ENCODE peak calls at places on chromosomes 7 and 10, in four cellular contexts. One of them, this sample, is unnamed.

GRCh38 chr7:13044309-13044708 is 356.9 kb downstream of the ARL4A start:
- DNase-seq in activated naive CD8-positive, alpha-beta T cell treated with anti-CD3 and anti-CD28 coated beads, Interleukin-2, amount 50 U/mL, for 24 hours: no peak
- DNase-seq in Calu3: no peak
- DNase-seq in mesothelial cell of epicardium: no peak
- DNase-seq in this sample: no peak

GRCh38 chr7:35380739-35381224 is 126.9 kb upstream of the TBX20 start:
- DNase-seq in activated naive CD8-positive, alpha-beta T cell treated with anti-CD3 and anti-CD28 coated beads, Interleukin-2, amount 50 U/mL, for 24 hours: no peak
- DNase-seq in Calu3: no peak
- DNase-seq in mesothelial cell of epicardium: no peak
- DNase-seq in this sample: no peak

GRCh38 chr7:78062214-78062613 is 263.6 kb downstream of the PHTF2 start:
- DNase-seq in activated naive CD8-positive, alpha-beta T cell treated with anti-CD3 and anti-CD28 coated beads, Interleukin-2, amount 50 U/mL, for 24 hours: no peak
- DNase-seq in Calu3: no peak
- DNase-seq in mesothelial cell of epicardium: no peak
- DNase-seq in this sample: no peak

GRCh38 chr10:112383325-112383724 is 9.4 kb downstream of the ACSL5 start:
- DNase-seq in activated naive CD8-positive, alpha-beta T cell treated with anti-CD3 and anti-CD28 coated beads, Interleukin-2, amount 50 U/mL, for 24 hours: peak; percentile 35
- DNase-seq in Calu3: peak; percentile 49
- DNase-seq in mesothelial cell of epicardium: no peak
- DNase-seq in this sample: peak; percentile 86

GRCh38 chr7:13107291-13107690 is 419.9 kb downstream of the ARL4A start:
- DNase-seq in activated naive CD8-positive, alpha-beta T cell treated with anti-CD3 and anti-CD28 coated beads, Interleukin-2, amount 50 U/mL, for 24 hours: no peak
- DNase-seq in Calu3: no peak
- DNase-seq in mesothelial cell of epicardium: no peak
- DNase-seq in this sample: no peak

GRCh38 chr7:129439963-129440625 is 5.9 kb downstream of the STRIP2 start:
- DNase-seq in activated naive CD8-positive, alpha-beta T cell treated with anti-CD3 and anti-CD28 coated beads, Interleukin-2, amount 50 U/mL, for 24 hours: no peak
- DNase-seq in Calu3: no peak
- DNase-seq in mesothelial cell of epicardium: no peak
- DNase-seq in this sample: no peak

GRCh38 chr7:56097700-56098099 is 4.9 kb upstream of the PHKG1 start:
- DNase-seq in activated naive CD8-positive, alpha-beta T cell treated with anti-CD3 and anti-CD28 coated beads, Interleukin-2, amount 50 U/mL, for 24 hours: no peak
- DNase-seq in Calu3: no peak
- DNase-seq in mesothelial cell of epicardium: no peak
- DNase-seq in this sample: no peak

GRCh38 chr10:127196227-127196954 is at the start of gene INSYN2A:
- DNase-seq in activated naive CD8-positive, alpha-beta T cell treated with anti-CD3 and anti-CD28 coated beads, Interleukin-2, amount 50 U/mL, for 24 hours: no peak
- DNase-seq in Calu3: peak; percentile 23
- DNase-seq in mesothelial cell of epicardium: peak; percentile 54
- DNase-seq in this sample: peak; percentile 54

GRCh38 chr7:158066085-158066484 is 521.5 kb downstream of the PTPRN2 start:
- DNase-seq in activated naive CD8-positive, alpha-beta T cell treated with anti-CD3 and anti-CD28 coated beads, Interleukin-2, amount 50 U/mL, for 24 hours: no peak
- DNase-seq in Calu3: no peak
- DNase-seq in mesothelial cell of epicardium: no peak
- DNase-seq in this sample: no peak

GRCh38 chr7:98745722-98746318 is 124.0 kb downstream of the TMEM130 start:
- DNase-seq in activated naive CD8-positive, alpha-beta T cell treated with anti-CD3 and anti-CD28 coated beads, Interleukin-2, amount 50 U/mL, for 24 hours: peak; percentile 82
- DNase-seq in Calu3: peak; percentile 84
- DNase-seq in mesothelial cell of epicardium: peak; percentile 84
- DNase-seq in this sample: peak; percentile 84

GRCh38 chr7:151247611-151248176 is 800 bp downstream of the SMARCD3 start:
- DNase-seq in activated naive CD8-positive, alpha-beta T cell treated with anti-CD3 and anti-CD28 coated beads, Interleukin-2, amount 50 U/mL, for 24 hours: no peak
- DNase-seq in Calu3: no peak
- DNase-seq in mesothelial cell of epicardium: no peak
- DNase-seq in this sample: no peak

GRCh38 chr7:133126422-133126821 is 44.5 kb upstream of the CHCHD3 start:
- DNase-seq in activated naive CD8-positive, alpha-beta T cell treated with anti-CD3 and anti-CD28 coated beads, Interleukin-2, amount 50 U/mL, for 24 hours: no peak
- DNase-seq in Calu3: no peak
- DNase-seq in mesothelial cell of epicardium: no peak
- DNase-seq in this sample: no peak

GRCh38 chr10:21401196-21401595 is 124.3 kb downstream of the SKIDA1 start:
- DNase-seq in activated naive CD8-positive, alpha-beta T cell treated with anti-CD3 and anti-CD28 coated beads, Interleukin-2, amount 50 U/mL, for 24 hours: no peak
- DNase-seq in Calu3: no peak
- DNase-seq in mesothelial cell of epicardium: no peak
- DNase-seq in this sample: no peak

GRCh38 chr10:19117419-19117818 is 68.8 kb downstream of the MALRD1 start:
- DNase-seq in activated naive CD8-positive, alpha-beta T cell treated with anti-CD3 and anti-CD28 coated beads, Interleukin-2, amount 50 U/mL, for 24 hours: no peak
- DNase-seq in Calu3: no peak
- DNase-seq in mesothelial cell of epicardium: no peak
- DNase-seq in this sample: no peak

GRCh38 chr7:99252166-99252895 is 20.3 kb upstream of the MYH16 start:
- DNase-seq in activated naive CD8-positive, alpha-beta T cell treated with anti-CD3 and anti-CD28 coated beads, Interleukin-2, amount 50 U/mL, for 24 hours: no peak
- DNase-seq in Calu3: no peak
- DNase-seq in mesothelial cell of epicardium: no peak
- DNase-seq in this sample: no peak

GRCh38 chr7:20307901-20308300 is 22.8 kb upstream of the ITGB8 start:
- DNase-seq in activated naive CD8-positive, alpha-beta T cell treated with anti-CD3 and anti-CD28 coated beads, Interleukin-2, amount 50 U/mL, for 24 hours: no peak
- DNase-seq in Calu3: no peak
- DNase-seq in mesothelial cell of epicardium: no peak
- DNase-seq in this sample: no peak

GRCh38 chr7:159015081-159015893 is 129.4 kb downstream of the VIPR2 start:
- DNase-seq in activated naive CD8-positive, alpha-beta T cell treated with anti-CD3 and anti-CD28 coated beads, Interleukin-2, amount 50 U/mL, for 24 hours: no peak
- DNase-seq in Calu3: no peak
- DNase-seq in mesothelial cell of epicardium: no peak
- DNase-seq in this sample: peak; percentile 58

GRCh38 chr10:100229819-100230422 is 525 bp upstream of the CHUK start:
- DNase-seq in activated naive CD8-positive, alpha-beta T cell treated with anti-CD3 and anti-CD28 coated beads, Interleukin-2, amount 50 U/mL, for 24 hours: no peak
- DNase-seq in Calu3: no peak
- DNase-seq in mesothelial cell of epicardium: no peak
- DNase-seq in this sample: no peak

GRCh38 chr7:22858640-22859561 is 36.3 kb upstream of the TOMM7 start:
- DNase-seq in activated naive CD8-positive, alpha-beta T cell treated with anti-CD3 and anti-CD28 coated beads, Interleukin-2, amount 50 U/mL, for 24 hours: no peak
- DNase-seq in Calu3: no peak
- DNase-seq in mesothelial cell of epicardium: no peak
- DNase-seq in this sample: no peak

GRCh38 chr10:124688889-124689670 is 55.1 kb downstream of the FAM53B start:
- DNase-seq in activated naive CD8-positive, alpha-beta T cell treated with anti-CD3 and anti-CD28 coated beads, Interleukin-2, amount 50 U/mL, for 24 hours: peak; percentile 61
- DNase-seq in Calu3: no peak
- DNase-seq in mesothelial cell of epicardium: no peak
- DNase-seq in this sample: no peak

GRCh38 chr7:112421666-112422486 is 28.4 kb upstream of the IFRD1 start:
- DNase-seq in activated naive CD8-positive, alpha-beta T cell treated with anti-CD3 and anti-CD28 coated beads, Interleukin-2, amount 50 U/mL, for 24 hours: peak; percentile 3
- DNase-seq in Calu3: no peak
- DNase-seq in mesothelial cell of epicardium: no peak
- DNase-seq in this sample: no peak

GRCh38 chr7:45922810-45923209 is 1.7 kb upstream of the IGFBP3 start:
- DNase-seq in activated naive CD8-positive, alpha-beta T cell treated with anti-CD3 and anti-CD28 coated beads, Interleukin-2, amount 50 U/mL, for 24 hours: no peak
- DNase-seq in Calu3: no peak
- DNase-seq in mesothelial cell of epicardium: no peak
- DNase-seq in this sample: no peak

GRCh38 chr10:101310528-101311439 is 43.2 kb upstream of the BTRC start:
- DNase-seq in activated naive CD8-positive, alpha-beta T cell treated with anti-CD3 and anti-CD28 coated beads, Interleukin-2, amount 50 U/mL, for 24 hours: peak; percentile 18
- DNase-seq in Calu3: no peak
- DNase-seq in mesothelial cell of epicardium: peak; percentile 67
- DNase-seq in this sample: peak; percentile 36

GRCh38 chr10:110069502-110069982 is 61.8 kb downstream of the ADD3 start:
- DNase-seq in activated naive CD8-positive, alpha-beta T cell treated with anti-CD3 and anti-CD28 coated beads, Interleukin-2, amount 50 U/mL, for 24 hours: no peak
- DNase-seq in Calu3: no peak
- DNase-seq in mesothelial cell of epicardium: no peak
- DNase-seq in this sample: no peak

GRCh38 chr10:73218466-73219191 is 28.4 kb downstream of the DNAJC9 start:
- DNase-seq in activated naive CD8-positive, alpha-beta T cell treated with anti-CD3 and anti-CD28 coated beads, Interleukin-2, amount 50 U/mL, for 24 hours: no peak
- DNase-seq in Calu3: peak; percentile 6
- DNase-seq in mesothelial cell of epicardium: no peak
- DNase-seq in this sample: peak; percentile 11

GRCh38 chr10:111116211-111116610 is 39.4 kb downstream of the ADRA2A start:
- DNase-seq in activated naive CD8-positive, alpha-beta T cell treated with anti-CD3 and anti-CD28 coated beads, Interleukin-2, amount 50 U/mL, for 24 hours: no peak
- DNase-seq in Calu3: no peak
- DNase-seq in mesothelial cell of epicardium: no peak
- DNase-seq in this sample: no peak

GRCh38 chr7:75048435-75049379 is 24.9 kb downstream of the RCC1L start:
- DNase-seq in activated naive CD8-positive, alpha-beta T cell treated with anti-CD3 and anti-CD28 coated beads, Interleukin-2, amount 50 U/mL, for 24 hours: no peak
- DNase-seq in Calu3: no peak
- DNase-seq in mesothelial cell of epicardium: no peak
- DNase-seq in this sample: no peak

This sample was measured in hepatocyte.